ENCODE peak calls at places on chromosomes 1 and 21, in eight cellular contexts. R is OCI-LY7; C is CD8-positive, alpha-beta memory T cell; Y is cardiac muscle cell; P is thoracic aorta; V is prostate gland; X is colonic mucosa; K is MM.1S. D is an unnamed sample. For H3K9me3, the result is how much of the 10 kb centered on the place peaks cover.

GRCh38 chr1:218620956-218621355 is 275.8 kb downstream of the TGFB2 start:
- DNase-seq in K (no peak), R (no peak), X (no peak), V (no peak), Y (no peak), C (no peak), P (no peak), D (no peak)

GRCh38 chr1:13605159-13605558 is 21.5 kb downstream of the PDPN start:
- DNase-seq in C (no peak), R (no peak), Y (peak), K (no peak), V (no peak), X (no peak), P (no peak), D (no peak)

GRCh38 chr1:217372251-217372970 is 258.5 kb downstream of the GPATCH2 start:
- DNase-seq in K (no peak), R (no peak), Y (no peak), V (no peak), P (no peak), C (no peak), X (no peak), D (no peak)

GRCh38 chr1:32337855-32338636 is 2.0 kb upstream of the MARCKSL1 start:
- DNase-seq in R (no peak), X (peak), P (no peak), Y (peak), C (no peak), K (peak), V (no peak), D (no peak)

GRCh38 chr1:207866471-207867135 is 44.3 kb downstream of the CD34 start:
- DNase-seq in Y (peak), V (peak), C (no peak), K (no peak), R (no peak), X (peak), P (peak), D (peak)

GRCh38 chr21:32364387-32364786 is 28.4 kb downstream of the URB1 start:
- DNase-seq in C (no peak), P (no peak), Y (no peak), V (peak), K (no peak), X (peak), R (no peak), D (no peak)

GRCh38 chr1:182301467-182302198 is 90.0 kb downstream of the GLUL start:
- DNase-seq in P (no peak), K (no peak), V (peak), R (no peak), Y (peak), C (no peak), X (peak), D (no peak)

GRCh38 chr1:45796946-45797345 is 6.5 kb upstream of the MAST2 start:
- DNase-seq in R (no peak), Y (no peak), K (no peak), X (no peak), V (no peak), P (no peak), C (no peak), D (no peak)

GRCh38 chr1:222243902-222244301 is 304.0 kb downstream of the HHIPL2 start:
- DNase-seq in P (no peak), V (no peak), Y (no peak), R (no peak), K (no peak), X (no peak), C (no peak), D (no peak)

GRCh38 chr21:45333583-45334121 is 46.0 kb upstream of the POFUT2 start:
- DNase-seq in C (peak), R (no peak), P (no peak), X (no peak), Y (no peak), V (no peak), K (no peak), D (no peak)

GRCh38 chr1:160797861-160798273 is 1.9 kb downstream of the LY9 start:
- DNase-seq in Y (no peak), K (peak), R (peak), P (no peak), C (peak), V (no peak), X (no peak), D (peak)

GRCh38 chr1:227907439-227908015 is 40.2 kb downstream of the WNT9A start:
- DNase-seq in X (peak), Y (no peak), C (no peak), P (no peak), V (no peak), K (no peak), R (no peak), D (no peak)

GRCh38 chr21:36478941-36479340 is 981 bp downstream of the CLDN14 start:
- DNase-seq in P (no peak), C (no peak), K (no peak), R (no peak), X (no peak), V (no peak), Y (peak), D (no peak)

GRCh38 chr21:38955495-38955894 is 149.8 kb downstream of the ETS2 start:
- DNase-seq in Y (peak), R (no peak), C (no peak), V (no peak), K (no peak), X (peak), P (no peak), D (no peak)

GRCh38 chr1:188363943-188364342 is 1535.2 kb downstream of the PLA2G4A start:
- DNase-seq in R (no peak), X (no peak), C (no peak), Y (no peak), V (no peak), K (no peak), P (no peak), D (no peak)

GRCh38 chr1:168416220-168416619 is 127.6 kb downstream of the XCL2 start:
- DNase-seq in Y (no peak), R (no peak), C (no peak), V (no peak), K (no peak), X (no peak), P (no peak), D (no peak)

GRCh38 chr1:217402301-217402700 is 228.6 kb downstream of the GPATCH2 start:
- DNase-seq in C (no peak), P (no peak), Y (no peak), R (no peak), K (no peak), V (no peak), X (no peak), D (no peak)

GRCh38 chr1:32769524-32770220 is 47.5 kb downstream of the YARS1 start:
- DNase-seq in Y (peak), K (no peak), P (no peak), X (no peak), R (no peak), V (no peak), C (no peak), D (no peak)

GRCh38 chr1:29469457-29469856 is 233.1 kb downstream of the PTPRU start:
- DNase-seq in X (no peak), Y (peak), P (no peak), V (no peak), K (no peak), C (peak), R (no peak), D (no peak)

GRCh38 chr21:45698493-45698947 is 55.0 kb downstream of the PCBP3 start:
- DNase-seq in C (no peak), K (no peak), V (no peak), P (peak), R (no peak), X (peak), Y (peak), D (no peak)

GRCh38 chr1:177069489-177069888 is 95.0 kb downstream of the ASTN1 start:
- DNase-seq in V (no peak), Y (no peak), X (no peak), K (no peak), C (no peak), R (no peak), P (no peak), D (no peak)

GRCh38 chr1:174964261-174964984 is 35.3 kb upstream of the CACYBP start:
- DNase-seq in X (peak), P (no peak), K (peak), V (no peak), Y (peak), R (peak), C (peak), D (peak)

DNA sequence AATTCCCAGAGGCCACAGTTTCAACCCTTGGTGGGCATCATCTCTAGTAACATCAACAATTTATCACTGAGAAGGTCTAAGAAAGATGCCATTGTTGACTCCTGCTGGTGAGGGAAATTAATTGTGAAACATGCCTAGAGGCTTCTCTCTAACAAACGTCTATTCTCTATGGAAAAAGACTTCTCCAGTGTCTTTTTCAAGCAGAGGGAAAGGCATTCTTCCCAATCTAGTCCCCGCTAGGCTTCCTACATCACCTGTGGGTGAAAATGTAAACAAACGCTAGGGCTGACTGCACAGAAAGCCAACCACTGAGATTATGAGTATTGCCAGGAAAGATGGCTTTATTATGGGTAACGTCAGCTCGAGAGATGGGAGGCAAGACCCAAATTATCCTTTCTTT is 677.4 kb downstream of the NCAM2 start:
- DNase-seq in K (no peak), R (no peak), V (no peak), P (no peak), X (no peak), C (no peak), Y (no peak), D (no peak)
- H3K9me3 ChIP-seq in K (under half), R (under half), V (under half), P (under half), X (under half), C (under half), Y (under half), D (under half)

GRCh38 chr21:34615487-34615814 is 538 bp upstream of the RCAN1 start:
- DNase-seq in C (no peak), X (no peak), K (no peak), V (no peak), P (no peak), R (no peak), Y (no peak), D (no peak)
- H3K4me3 ChIP-seq in C (peak), X (peak), K (peak), V (peak), P (peak), R (peak), Y (peak), D (peak)

GRCh38 chr1:4331371-4332163 is 322.8 kb upstream of the AJAP1 start:
- DNase-seq in P (no peak), X (no peak), C (no peak), V (no peak), K (no peak), R (no peak), Y (no peak), D (no peak)
- H3K27ac ChIP-seq in P (no peak), X (no peak), C (no peak), V (no peak), K (no peak), R (no peak), Y (no peak), D (no peak)

GRCh38 chr1:163661386-163661785 is 339.6 kb downstream of the NUF2 start:
- DNase-seq in Y (no peak), X (no peak), C (no peak), K (no peak), V (no peak), P (no peak), R (no peak), D (no peak)
- H3K9me3 ChIP-seq in Y (under half), X (under half), C (under half), K (under half), V (under half), P (under half), R (under half), D (under half)

DNA sequence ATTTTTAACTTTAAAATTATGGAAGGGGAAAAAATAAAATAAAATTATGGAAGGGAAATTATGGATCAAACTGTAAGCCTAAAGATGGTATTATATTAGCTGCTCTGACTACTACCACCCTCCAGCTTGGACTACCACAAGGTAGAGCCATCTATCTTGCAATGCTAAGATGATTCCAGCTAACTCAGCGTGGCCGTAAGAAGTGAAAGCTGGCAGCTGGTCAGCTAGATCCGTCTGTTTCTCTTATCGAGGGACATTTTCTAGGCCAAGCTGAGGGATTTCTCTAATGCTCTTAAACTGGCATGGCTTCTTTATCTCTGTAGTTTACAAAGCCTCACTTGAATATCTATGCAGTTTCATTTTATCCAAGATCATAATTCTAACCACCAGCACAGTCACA is 31.5 kb downstream of the LYST start:
- DNase-seq in R (no peak), V (no peak), Y (peak), X (peak), K (no peak), P (no peak), C (no peak), D (no peak)
- H3K4me3 ChIP-seq in R (no peak), V (no peak), Y (no peak), X (no peak), K (no peak), P (peak), C (no peak), D (no peak)

GRCh38 chr1:73026114-73026513 is 743.8 kb upstream of the NEGR1 start:
- DNase-seq in X (no peak), Y (no peak), C (no peak), V (no peak), R (no peak), P (no peak), K (no peak), D (no peak)
- H3K27ac ChIP-seq in X (no peak), Y (no peak), C (no peak), V (no peak), R (no peak), P (no peak), K (no peak), D (no peak)

DNA sequence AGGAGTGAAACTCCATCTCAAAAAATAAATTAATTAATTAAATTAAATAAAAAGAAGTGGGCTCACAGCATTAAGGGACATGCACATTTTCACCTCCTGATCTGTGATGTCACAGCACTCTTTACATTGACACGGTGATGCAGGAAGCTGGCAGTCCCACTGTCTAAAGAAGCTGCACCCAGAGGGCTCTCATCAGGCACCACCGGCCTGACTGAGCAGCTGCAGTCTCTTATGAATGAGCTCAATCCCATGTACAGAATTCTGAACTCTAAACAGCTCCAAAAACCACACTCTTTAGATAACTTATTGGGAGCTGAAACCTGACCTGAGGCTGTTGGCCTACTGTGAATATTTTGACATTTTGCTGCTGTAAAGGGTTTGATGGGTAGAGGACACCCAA is 46.0 kb downstream of the L1TD1 start:
- DNase-seq in K (no peak), C (no peak), X (no peak), Y (no peak), R (no peak), P (no peak), V (no peak), D (no peak)
- H3K9me3 ChIP-seq in K (under half), C (under half), X (under half), Y (under half), R (under half), P (under half), V (under half), D (under half)

GRCh38 chr1:112677501-112677900 is 3.0 kb downstream of the MOV10 start:
- DNase-seq in C (no peak), R (no peak), V (no peak), X (no peak), Y (no peak), K (no peak), P (no peak), D (no peak)

GRCh38 chr1:112674986-112675727 is 698 bp downstream of the MOV10 start:
- DNase-seq in R (peak), X (peak), C (peak), V (peak), P (no peak), Y (no peak), K (no peak), D (peak)

GRCh38 chr1:112674440-112674985 is at the start of gene MOV10:
- DNase-seq in R (peak), C (peak), Y (peak), V (peak), K (peak), P (no peak), X (peak), D (peak)

GRCh38 chr1:112675728-112676381 is 1.4 kb downstream of the MOV10 start:
- DNase-seq in C (no peak), Y (no peak), R (no peak), P (no peak), X (no peak), K (no peak), V (no peak), D (no peak)

DNA sequence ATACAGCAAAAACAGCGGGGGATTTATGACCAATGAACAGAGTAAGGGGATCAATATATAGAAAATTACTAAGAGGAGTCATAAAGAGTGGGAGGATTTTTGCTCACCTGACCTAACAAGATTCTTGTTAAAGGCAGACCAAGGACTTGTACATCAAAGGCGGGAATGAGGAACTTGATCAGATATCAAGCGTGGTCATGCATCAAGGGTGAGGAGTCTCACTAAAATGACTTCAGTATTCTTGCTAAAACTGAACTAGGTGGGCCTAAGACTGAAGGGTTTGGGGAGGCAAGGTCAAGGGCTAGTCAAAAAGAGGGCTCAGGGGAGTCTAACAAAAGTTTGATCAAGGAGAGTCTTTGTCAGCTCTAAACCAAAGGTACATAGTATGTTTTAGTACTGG is 2.1 kb downstream of the MOV10 start:
- DNase-seq in C (no peak), K (no peak), R (peak), P (no peak), Y (no peak), V (no peak), X (no peak), D (no peak)
- H3K4me3 ChIP-seq in C (peak), K (no peak), R (no peak), P (no peak), Y (no peak), V (no peak), X (no peak), D (no peak)